ENCODE peak calls at places on chromosomes 13 and 19, in eight cellular contexts. M is fibroblast of pulmonary artery, U is cardiac muscle cell, H is left ventricle myocardium inferior, N is GM23338, J is psoas muscle, C is cardiac fibroblast, P is lower leg skin. F is an unnamed sample.

GRCh38 chr19:4580021-4580901 is 20.8 kb upstream of the SEMA6B start:
- DNase-seq in M (no peak), U (no peak), H (no peak), N (peak; percentile 89), J (no peak), C (no peak), P (no peak), F (no peak)

GRCh38 chr19:50221087-50221486 is 17.7 kb downstream of the MYH14 start:
- DNase-seq in M (no peak), U (no peak), H (no peak), N (no peak), J (no peak), C (no peak), P (no peak), F (no peak)

GRCh38 chr13:105202384-105202783 is 1333.1 kb downstream of the EFNB2 start:
- DNase-seq in M (peak; percentile 56), U (peak; percentile 65), H (no peak), N (peak; percentile 78), J (no peak), C (peak; percentile 55), P (no peak), F (peak; percentile 41)

GRCh38 chr13:74158028-74158427 is 23.8 kb upstream of the KLF12 start:
- DNase-seq in M (peak; percentile 22), U (peak; percentile 60), H (peak; percentile 19), N (no peak), J (no peak), C (peak; percentile 26), P (no peak), F (no peak)

GRCh38 chr13:43293986-43294880 is 270.8 kb downstream of the DNAJC15 start:
- DNase-seq in M (no peak), U (no peak), H (no peak), N (no peak), J (no peak), C (no peak), P (no peak), F (peak; percentile 37)

GRCh38 chr13:52980695-52981094 is 47.9 kb upstream of the OLFM4 start:
- DNase-seq in M (no peak), U (no peak), H (no peak), N (no peak), J (no peak), C (no peak), P (no peak), F (no peak)

GRCh38 chr13:66657165-66657895 is 572.8 kb downstream of the PCDH9 start:
- DNase-seq in M (peak; percentile 99), U (peak; percentile 92), H (peak; percentile 66), N (peak; percentile 8), J (peak; percentile 69), C (peak; percentile 96), P (peak; percentile 59), F (peak; percentile 97)

GRCh38 chr19:13100871-13101589 is 1.6 kb downstream of the LYL1 start:
- DNase-seq in M (no peak), U (no peak), H (no peak), N (peak; percentile 76), J (no peak), C (no peak), P (no peak), F (no peak)

GRCh38 chr19:1038995-1039645 is 787 bp upstream of the ABCA7 start:
- DNase-seq in M (no peak), U (peak; percentile 48), H (no peak), N (peak; percentile 52), J (peak; percentile 21), C (no peak), P (no peak), F (no peak)

GRCh38 chr13:26230703-26231102 is 8.6 kb upstream of the RNF6 start:
- DNase-seq in M (no peak), U (no peak), H (no peak), N (no peak), J (no peak), C (no peak), P (no peak), F (no peak)

GRCh38 chr13:100646871-100647270 is 27.7 kb downstream of the TMTC4 start:
- DNase-seq in M (no peak), U (no peak), H (no peak), N (no peak), J (no peak), C (no peak), P (no peak), F (no peak)

GRCh38 chr19:45340232-45340898 is at the start of gene KLC3:
- DNase-seq in M (no peak), U (no peak), H (no peak), N (peak; percentile 67), J (no peak), C (no peak), P (no peak), F (no peak)

GRCh38 chr13:44756411-44756810 is 180.3 kb upstream of the TSC22D1 start:
- DNase-seq in M (no peak), U (peak; percentile 8), H (no peak), N (no peak), J (no peak), C (no peak), P (no peak), F (no peak)

GRCh38 chr19:20472854-20473253 is 92.7 kb downstream of the ZNF737 start:
- DNase-seq in M (no peak), U (no peak), H (no peak), N (peak; percentile 22), J (no peak), C (no peak), P (no peak), F (no peak)

GRCh38 chr19:10353793-10354391 is 14.5 kb upstream of the ICAM3 start:
- DNase-seq in M (peak; percentile 15), U (peak; percentile 25), H (peak; percentile 80), N (peak; percentile 100), J (peak; percentile 62), C (peak; percentile 19), P (no peak), F (no peak)

GRCh38 chr13:90105276-90105675 is 1242.2 kb upstream of the MIR17HG start:
- DNase-seq in M (peak; percentile 33), U (peak; percentile 6), H (no peak), N (no peak), J (no peak), C (peak; percentile 13), P (no peak), F (peak; percentile 19)

GRCh38 chr13:100506600-100507422 is 81.8 kb downstream of the GGACT start:
- DNase-seq in M (no peak), U (no peak), H (no peak), N (no peak), J (no peak), C (no peak), P (no peak), F (no peak)

GRCh38 chr13:96899946-96900345 is 94.3 kb downstream of the OXGR1 start:
- DNase-seq in M (no peak), U (no peak), H (no peak), N (no peak), J (no peak), C (no peak), P (no peak), F (no peak)

GRCh38 chr19:4586245-4586644 is 26.8 kb upstream of the SEMA6B start:
- DNase-seq in M (no peak), U (no peak), H (no peak), N (no peak), J (no peak), C (no peak), P (no peak), F (no peak)

GRCh38 chr13:25717798-25718197 is 334.0 kb downstream of the SHISA2 start:
- DNase-seq in M (no peak), U (no peak), H (no peak), N (no peak), J (no peak), C (no peak), P (no peak), F (no peak)

GRCh38 chr19:38556521-38557174 is 61.1 kb downstream of the MAP4K1 start:
- DNase-seq in M (peak; percentile 9), U (peak; percentile 21), H (no peak), N (peak; percentile 30), J (no peak), C (no peak), P (no peak), F (no peak)
- TF ChIP-seq CTCF in M (peak; percentile 23), U (peak; percentile 19), H (no peak), N (peak; percentile 19), J (no peak), C (peak; percentile 21), P (no peak), F (no peak)

GRCh38 chr13:39567569-39567968 is 35.4 kb downstream of the LHFPL6 start:
- DNase-seq in M (no peak), U (no peak), H (no peak), N (no peak), J (no peak), C (no peak), P (no peak), F (no peak)
- H3K4me3 ChIP-seq in M (no peak overlapping the region), U (no peak overlapping the region), H (no peak overlapping the region), N (no peak overlapping the region), J (no peak overlapping the region), C (no peak overlapping the region), P (no peak overlapping the region), F (no peak overlapping the region)

DNA sequence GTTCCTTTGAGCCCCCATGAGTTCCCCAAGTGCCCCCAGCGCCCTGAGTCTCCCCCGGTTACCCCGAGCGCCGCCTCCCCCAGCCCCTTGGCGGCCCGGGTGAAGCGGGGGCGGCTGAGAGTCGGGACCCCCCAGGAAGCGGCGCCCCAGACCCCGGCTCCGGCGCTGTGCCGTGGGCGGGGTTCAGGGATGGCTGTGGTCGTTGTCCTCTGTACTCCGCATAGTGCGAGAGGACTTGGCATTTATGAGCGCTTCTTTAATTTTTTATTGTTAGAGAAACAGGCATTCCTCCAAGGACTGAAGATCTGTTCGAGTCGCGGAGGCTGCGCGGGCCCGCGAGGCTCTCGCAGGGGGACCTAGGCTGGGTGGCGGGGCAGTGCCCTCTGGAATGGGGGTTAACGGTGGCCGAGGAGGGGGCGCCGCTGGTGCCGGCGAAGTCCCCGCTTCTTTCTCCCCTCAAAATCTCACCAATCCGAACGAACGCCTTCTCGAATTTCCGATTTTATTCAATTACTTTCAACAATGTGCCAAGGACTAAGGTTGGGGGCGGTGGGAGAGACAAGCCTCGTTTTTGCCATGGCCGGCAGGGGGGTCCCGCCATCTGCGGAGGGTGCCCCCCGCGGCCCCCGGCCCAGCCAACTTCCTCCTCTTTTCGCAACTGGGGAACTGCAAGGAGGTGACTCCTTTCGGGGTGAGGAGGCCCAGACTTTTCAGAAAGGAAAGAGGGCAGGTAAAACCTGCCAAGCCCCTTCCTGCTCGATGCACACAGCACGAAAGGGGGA is 595 bp upstream of the GJB2 start:
- DNase-seq in M (no peak), U (no peak), H (no peak), N (peak; percentile 27), J (no peak), C (no peak), P (no peak), F (no peak)
- TF ChIP-seq CTCF in M (no peak), U (no peak), H (no peak), N (no peak), J (no peak), C (no peak), P (no peak), F (no peak)

DNA sequence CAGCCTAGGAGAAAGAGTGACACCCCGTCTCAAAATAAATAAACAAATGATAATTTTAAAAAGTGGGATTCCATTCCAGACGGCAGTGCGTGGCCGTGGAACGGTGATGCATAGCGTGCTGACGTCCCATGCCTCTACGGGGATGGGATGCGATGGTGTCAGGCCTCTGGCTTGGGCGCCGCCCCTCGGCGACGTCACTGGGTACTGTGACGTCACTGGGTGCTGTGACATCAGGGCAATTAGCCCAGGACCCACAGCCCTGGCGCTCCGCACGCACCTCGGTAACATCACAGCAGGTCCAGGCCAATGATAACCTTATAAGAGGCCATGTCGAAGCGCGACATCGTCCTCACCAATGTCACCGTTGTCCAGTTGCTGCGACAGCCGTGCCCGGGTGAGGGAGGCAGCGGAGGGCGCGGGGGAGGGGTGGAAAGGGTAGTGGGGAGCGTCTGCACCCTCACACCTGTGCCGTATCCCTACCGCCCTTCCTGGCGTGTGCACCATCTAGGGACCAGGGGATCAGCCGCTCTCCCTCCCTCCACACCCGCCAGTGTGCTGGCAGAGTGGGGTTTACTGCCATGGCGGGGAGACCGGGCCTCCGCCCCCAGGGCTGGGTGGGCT is at the start of gene GAPDHS:
- DNase-seq in M (no peak), U (peak; percentile 21), H (no peak), N (peak; percentile 63), J (no peak), C (no peak), P (no peak), F (no peak)
- H3K4me3 ChIP-seq in M (no peak within 1 kb of the TSS), U (no peak within 1 kb of the TSS), H (no peak within 1 kb of the TSS), N (peak within 1 kb of the TSS; percentile 68), J (no peak within 1 kb of the TSS), C (no peak within 1 kb of the TSS), P (no peak within 1 kb of the TSS), F (no peak within 1 kb of the TSS)